ENCODE peak calls at places on chromosome 11, in five cellular contexts. T, F, G, Q and L are unnamed samples.

GRCh38 chr11:120344302-120345004 is 8.2 kb downstream of the ARHGEF12 start:
- ATAC-seq in Q (no peak), F (peak), G (peak), T (peak), L (peak)

GRCh38 chr11:125214466-125215204 is 50.1 kb downstream of the PKNOX2 start:
- ATAC-seq in G (no peak), T (no peak), F (no peak), Q (peak), L (no peak)

GRCh38 chr11:47991266-47991830 is 11.0 kb downstream of the PTPRJ start:
- ATAC-seq in F (peak), G (peak), Q (peak), T (peak), L (no peak)

GRCh38 chr11:118744001-118744400 is 47.0 kb downstream of the DDX6 start:
- ATAC-seq in T (no peak), Q (no peak), G (no peak), F (no peak), L (no peak)

GRCh38 chr11:96278039-96278897 is 64.7 kb downstream of the MAML2 start:
- ATAC-seq in F (no peak), G (peak), T (no peak), Q (no peak), L (no peak)

GRCh38 chr11:125210112-125210511 is 45.6 kb downstream of the PKNOX2 start:
- ATAC-seq in F (no peak), Q (no peak), T (no peak), G (no peak), L (no peak)

GRCh38 chr11:11998091-11998781 is 10.2 kb downstream of the DKK3 start:
- ATAC-seq in T (no peak), G (no peak), F (peak), Q (no peak), L (no peak)

GRCh38 chr11:95283653-95284052 is 52.7 kb upstream of the SESN3 start:
- ATAC-seq in G (no peak), Q (no peak), T (no peak), F (no peak), L (no peak)

GRCh38 chr11:63855975-63856374 is 17.1 kb downstream of the MARK2 start:
- ATAC-seq in F (peak), T (peak), Q (no peak), G (no peak), L (no peak)